ENCODE peak calls at places on chromosomes 1 and 21, in five cellular contexts. G is Caco-2, Q is GM10248, N is nephron progenitor cell, T is lower leg skin. Z is an unnamed sample.

GRCh38 chr1:18144062-18144461 is 36.5 kb downstream of the IGSF21 start:
- DNase-seq in G (no peak), Q (no peak), N (no peak), T (no peak), Z (no peak)

GRCh38 chr1:228985661-228986060 is 250.4 kb downstream of the RHOU start:
- DNase-seq in G (no peak), Q (no peak), N (no peak), T (peak), Z (no peak)

GRCh38 chr1:106962591-106962990 is 93.9 kb upstream of the PRMT6 start:
- DNase-seq in G (no peak), Q (no peak), N (no peak), T (no peak), Z (no peak)

GRCh38 chr1:145916745-145917144 is 1.8 kb downstream of the PEX11B start:
- DNase-seq in G (no peak), Q (no peak), N (no peak), T (peak), Z (no peak)

GRCh38 chr1:243924188-243924587 is 74.1 kb upstream of the AKT3 start:
- DNase-seq in G (no peak), Q (no peak), N (no peak), T (peak), Z (no peak)

GRCh38 chr1:185871627-185872150 is 137.5 kb downstream of the HMCN1 start:
- DNase-seq in G (no peak), Q (no peak), N (no peak), T (no peak), Z (no peak)

GRCh38 chr1:116956378-116956777 is 45.2 kb upstream of the CD101 start:
- DNase-seq in G (no peak), Q (no peak), N (no peak), T (no peak), Z (no peak)

GRCh38 chr1:89603651-89604413 is 29.1 kb upstream of the LRRC8C start:
- DNase-seq in G (no peak), Q (no peak), N (no peak), T (no peak), Z (no peak)

GRCh38 chr1:213759359-213760181 is 228.2 kb upstream of the PROX1 start:
- DNase-seq in G (no peak), Q (no peak), N (no peak), T (no peak), Z (no peak)

GRCh38 chr1:184326278-184326677 is 60.6 kb upstream of the C1orf21 start:
- DNase-seq in G (no peak), Q (no peak), N (no peak), T (no peak), Z (no peak)

GRCh38 chr1:77925536-77925935 is 37.1 kb downstream of the NEXN start:
- DNase-seq in G (no peak), Q (no peak), N (no peak), T (no peak), Z (no peak)

GRCh38 chr1:155083865-155084721 is 5.5 kb downstream of the EFNA3 start:
- DNase-seq in G (no peak), Q (no peak), N (no peak), T (peak), Z (no peak)

GRCh38 chr1:108327534-108328462 is 83.9 kb upstream of the NBPF4 start:
- DNase-seq in G (no peak), Q (no peak), N (peak), T (no peak), Z (no peak)

GRCh38 chr1:221517961-221518360 is 223.9 kb downstream of the DUSP10 start:
- DNase-seq in G (no peak), Q (no peak), N (no peak), T (no peak), Z (no peak)

GRCh38 chr1:201021333-201022177 is 2.0 kb downstream of the KIF21B start:
- DNase-seq in G (no peak), Q (peak), N (no peak), T (no peak), Z (no peak)

GRCh38 chr21:32411366-32412161 is 942 bp upstream of the EVA1C start:
- DNase-seq in G (no peak), Q (no peak), N (peak), T (peak), Z (peak)

GRCh38 chr1:181128592-181129497 is 40.3 kb downstream of the IER5 start:
- DNase-seq in G (no peak), Q (peak), N (no peak), T (no peak), Z (peak)

GRCh38 chr1:72037745-72038343 is 244.5 kb downstream of the NEGR1 start:
- DNase-seq in G (peak), Q (peak), N (peak), T (no peak), Z (no peak)

GRCh38 chr1:192512426-192513125 is 63.0 kb upstream of the RGS1 start:
- DNase-seq in G (no peak), Q (no peak), N (no peak), T (no peak), Z (peak)

GRCh38 chr1:101291562-101292035 is 54.8 kb downstream of the S1PR1 start:
- DNase-seq in G (no peak), Q (peak), N (no peak), T (no peak), Z (peak)

GRCh38 chr1:163315773-163316374 is 5.9 kb upstream of the NUF2 start:
- DNase-seq in G (no peak), Q (no peak), N (peak), T (no peak), Z (no peak)

GRCh38 chr1:147334292-147334691 is 91.8 kb downstream of the CHD1L start:
- DNase-seq in G (no peak), Q (no peak), N (no peak), T (no peak), Z (no peak)

GRCh38 chr1:22582670-22583635 is 19.7 kb downstream of the EPHA8 start:
- DNase-seq in G (no peak), Q (no peak), N (no peak), T (no peak), Z (no peak)

GRCh38 chr1:25028910-25029599 is 99.0 kb upstream of the RUNX3 start:
- DNase-seq in G (no peak), Q (no peak), N (no peak), T (no peak), Z (no peak)

GRCh38 chr1:3434406-3435110 is 19.9 kb upstream of the ARHGEF16 start:
- DNase-seq in G (no peak), Q (no peak), N (no peak), T (no peak), Z (no peak)

GRCh38 chr1:28037946-28038345 is 50.5 kb downstream of the EYA3 start:
- DNase-seq in G (no peak), Q (no peak), N (no peak), T (no peak), Z (no peak)

GRCh38 chr1:226973898-226974543 is 33.9 kb downstream of the COQ8A start:
- DNase-seq in G (no peak), Q (no peak), N (no peak), T (peak), Z (peak)

GRCh38 chr1:208475951-208476824 is 232.0 kb upstream of the PLXNA2 start:
- DNase-seq in G (no peak), Q (no peak), N (peak), T (no peak), Z (no peak)

GRCh38 chr1:45894331-45894730 is 90.9 kb downstream of the MAST2 start:
- DNase-seq in G (no peak), Q (no peak), N (no peak), T (no peak), Z (no peak)

GRCh38 chr1:45890078-45890477 is 86.7 kb downstream of the MAST2 start:
- DNase-seq in G (no peak), Q (no peak), N (no peak), T (no peak), Z (no peak)

GRCh38 chr1:45894921-45895320 is 91.5 kb downstream of the MAST2 start:
- DNase-seq in G (no peak), Q (no peak), N (no peak), T (no peak), Z (no peak)

GRCh38 chr1:45891087-45891486 is 87.7 kb downstream of the MAST2 start:
- DNase-seq in G (no peak), Q (no peak), N (no peak), T (no peak), Z (no peak)

DNA sequence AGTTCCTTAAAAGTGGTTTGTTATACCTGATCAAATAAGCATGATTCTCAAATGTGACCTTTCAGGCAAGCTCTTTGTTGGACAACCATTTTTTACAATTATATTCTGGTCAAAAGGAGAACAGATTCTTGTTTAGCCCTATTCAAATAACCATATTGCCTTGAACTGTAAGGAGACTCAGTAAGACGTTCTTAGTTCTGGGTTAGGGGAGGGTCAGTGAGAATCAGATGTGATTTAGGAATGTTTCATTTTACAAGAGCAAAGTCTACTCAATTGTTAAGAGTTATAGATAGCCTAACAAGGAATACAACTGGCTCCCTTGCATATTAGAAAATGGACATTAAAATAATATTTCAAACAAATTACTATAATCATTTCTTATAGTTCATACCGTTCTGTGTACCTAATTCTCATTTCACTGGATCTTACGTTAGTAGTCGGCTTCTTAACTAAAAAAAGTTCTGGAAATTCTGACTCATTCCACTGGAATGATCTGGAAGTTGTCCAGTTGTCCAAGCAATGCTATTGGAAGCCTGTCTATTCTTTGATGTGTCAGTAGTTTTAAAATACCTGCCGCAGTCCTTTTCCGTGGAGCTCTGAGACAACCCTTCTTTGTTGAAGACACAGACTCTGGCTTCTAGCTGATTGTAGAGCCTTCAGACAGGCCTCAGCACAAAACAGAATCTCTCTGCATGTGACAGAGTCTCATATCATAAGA is 88.8 kb downstream of the MAST2 start:
- DNase-seq in G (no peak), Q (no peak), N (no peak), T (no peak), Z (no peak)
- TF ChIP-seq CTCF in G (no peak), Q (no peak), N (no peak), T (no peak), Z (no peak)

DNA sequence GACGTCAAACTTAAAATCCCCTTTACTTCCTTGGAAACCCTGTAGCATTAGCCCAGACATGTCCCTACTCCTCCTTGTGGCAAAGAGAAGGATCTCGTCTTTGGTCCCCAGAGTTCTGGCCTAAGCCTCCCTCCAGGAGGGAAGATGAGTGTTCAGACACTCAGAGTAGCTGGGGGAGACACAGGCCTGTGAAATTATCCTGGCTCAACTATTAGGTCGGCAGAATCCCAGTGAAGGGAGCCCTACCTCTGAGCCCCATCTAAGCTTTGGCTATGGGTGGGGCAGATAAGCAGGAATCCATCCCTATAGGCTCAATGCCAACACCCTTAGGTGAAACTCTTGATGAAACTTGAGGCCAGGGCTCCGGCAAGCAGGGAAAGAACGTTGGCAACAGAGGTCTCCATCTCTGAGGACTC is 1.7 kb upstream of the SFN start:
- DNase-seq in G (no peak), Q (no peak), N (no peak), T (no peak), Z (no peak)
- TF ChIP-seq CTCF in G (no peak), Q (no peak), N (peak), T (no peak), Z (no peak)

GRCh38 chr1:31707711-31708110 is 3.9 kb upstream of the COL16A1 start:
- DNase-seq in G (no peak), Q (peak), N (no peak), T (no peak), Z (no peak)
- TF ChIP-seq CTCF in G (no peak), Q (peak), N (no peak), T (no peak), Z (no peak)

GRCh38 chr1:153780551-153780950 is 5.3 kb downstream of the SLC27A3 start:
- DNase-seq in G (no peak), Q (no peak), N (no peak), T (no peak), Z (no peak)

GRCh38 chr1:153779781-153780541 is 4.8 kb downstream of the SLC27A3 start:
- DNase-seq in G (no peak), Q (no peak), N (no peak), T (no peak), Z (no peak)

GRCh38 chr1:153786038-153786790 is 11.0 kb downstream of the SLC27A3 start:
- DNase-seq in G (no peak), Q (no peak), N (no peak), T (no peak), Z (no peak)

GRCh38 chr1:153778824-153779519 is 3.8 kb downstream of the SLC27A3 start:
- DNase-seq in G (no peak), Q (no peak), N (no peak), T (no peak), Z (no peak)

GRCh38 chr1:153783233-153784190 is 8.3 kb downstream of the SLC27A3 start:
- DNase-seq in G (peak), Q (peak), N (peak), T (peak), Z (peak)
- TF ChIP-seq CTCF in G (no peak), Q (no peak), N (no peak), T (no peak), Z (no peak)

DNA sequence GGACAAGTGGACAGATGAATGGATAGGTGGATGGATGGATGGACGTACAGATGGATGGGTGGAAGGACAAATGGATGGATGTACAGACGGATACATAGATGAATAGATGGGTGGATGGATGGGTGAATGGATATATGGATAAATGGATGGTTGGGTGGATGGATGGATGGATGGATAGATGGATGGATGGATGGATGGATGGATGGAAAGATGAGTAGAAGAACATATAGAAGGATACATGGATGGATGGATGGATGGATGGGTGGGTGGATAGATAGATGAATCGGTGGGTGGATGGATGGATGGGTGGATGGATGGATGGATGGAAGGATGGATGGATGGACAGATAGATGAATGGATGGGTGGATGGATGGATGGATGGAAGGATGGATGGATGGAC is 274.3 kb downstream of the KAZN start:
- DNase-seq in G (no peak), Q (no peak), N (no peak), T (no peak), Z (no peak)
- TF ChIP-seq CTCF in G (no peak), Q (no peak), N (no peak), T (no peak), Z (no peak)

Z was measured in CD14-positive monocyte.